ENCODE peak calls at places on chromosomes 6 and 20, in six cellular contexts. F, W, O, U, M and V are unnamed samples.

GRCh38 chr6:110284877-110285276 is 73.3 kb downstream of the METTL24 start:
- DNase-seq in F (no peak), W (no peak), O (no peak), U (no peak), M (no peak), V (no peak)

GRCh38 chr20:57403216-57403615 is 12.0 kb downstream of the RBM38 start:
- DNase-seq in F (no peak), W (no peak), O (no peak), U (no peak), M (no peak), V (no peak)

GRCh38 chr6:7505196-7505699 is 36.2 kb upstream of the DSP start:
- DNase-seq in F (no peak), W (no peak), O (peak; percentile 47), U (peak; percentile 56), M (peak; percentile 58), V (peak; percentile 65)

GRCh38 chr6:99002826-99003225 is 55.1 kb upstream of the FBXL4 start:
- DNase-seq in F (no peak), W (no peak), O (no peak), U (no peak), M (no peak), V (no peak)

GRCh38 chr6:47352169-47352568 is 42.5 kb upstream of the TNFRSF21 start:
- DNase-seq in F (no peak), W (no peak), O (no peak), U (no peak), M (no peak), V (no peak)

GRCh38 chr6:139436521-139437348 is 62.3 kb upstream of the CITED2 start:
- DNase-seq in F (no peak), W (no peak), O (no peak), U (no peak), M (no peak), V (no peak)

GRCh38 chr6:37171141-37171969 is 1.4 kb downstream of the PIM1 start:
- DNase-seq in F (peak; percentile 48), W (peak; percentile 78), O (peak; percentile 50), U (no peak), M (peak; percentile 51), V (peak; percentile 53)

GRCh38 chr6:69622924-69623323 is 173.9 kb downstream of the LMBRD1 start:
- DNase-seq in F (no peak), W (no peak), O (no peak), U (no peak), M (no peak), V (no peak)

DNA sequence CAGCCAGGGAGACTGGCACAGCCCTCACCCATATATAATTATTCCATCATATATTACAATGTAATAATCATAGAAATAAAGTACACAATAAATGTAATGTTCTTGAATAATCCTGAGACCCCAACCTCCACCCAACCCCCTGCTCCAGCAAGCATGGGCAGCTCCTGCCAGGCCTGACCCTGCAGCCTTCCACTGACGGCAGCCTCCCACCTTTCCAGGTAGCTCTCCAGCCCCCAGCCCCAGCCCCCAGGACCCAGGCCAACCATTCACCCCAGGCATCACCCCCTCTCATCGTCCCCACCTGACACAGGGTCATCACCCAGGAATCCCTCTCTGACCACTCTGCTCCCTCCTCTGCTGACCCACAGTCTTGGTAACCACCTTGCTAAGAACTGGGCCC is 14.6 kb downstream of the TFEB start:
- DNase-seq in F (no peak), W (peak; percentile 28), O (no peak), U (no peak), M (no peak), V (no peak)
- TF ChIP-seq POLR2A in F (no peak), W (no peak), O (no peak), U (no peak), M (no peak), V (no peak)

GRCh38 chr20:4087923-4088322 is 72.6 kb upstream of the RNF24 start:
- DNase-seq in F (no peak), W (no peak), O (no peak), U (no peak), M (no peak), V (no peak)

GRCh38 chr20:4090756-4091331 is 75.5 kb upstream of the RNF24 start:
- DNase-seq in F (no peak), W (no peak), O (no peak), U (peak; percentile 31), M (peak; percentile 21), V (no peak)

GRCh38 chr20:4091332-4092135 is 76.2 kb upstream of the RNF24 start:
- DNase-seq in F (peak; percentile 52), W (peak; percentile 80), O (peak; percentile 67), U (peak; percentile 89), M (peak; percentile 69), V (peak; percentile 66)

GRCh38 chr20:4086771-4087677 is 71.7 kb upstream of the RNF24 start:
- DNase-seq in F (no peak), W (no peak), O (no peak), U (no peak), M (no peak), V (no peak)

DNA sequence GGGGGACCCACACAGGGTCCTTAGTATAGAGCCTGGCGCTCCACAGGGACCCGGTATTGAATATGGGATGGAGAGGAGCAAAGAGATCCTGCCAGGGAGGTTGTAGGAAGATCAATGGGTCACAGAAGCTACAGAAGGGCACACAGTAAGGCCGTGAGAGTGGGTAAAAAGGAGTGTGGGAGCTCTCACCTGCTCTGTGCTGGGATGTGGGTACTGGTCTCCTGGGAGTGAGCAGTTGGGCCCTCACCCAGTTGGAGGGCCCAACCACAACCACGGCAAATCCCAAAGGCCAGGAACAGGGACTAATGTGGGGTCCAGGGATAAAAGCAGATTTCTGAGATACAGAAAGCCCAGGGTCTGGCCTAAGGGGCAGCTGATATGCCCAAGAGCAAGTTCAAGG is 73.4 kb upstream of the RNF24 start:
- DNase-seq in F (no peak), W (no peak), O (no peak), U (no peak), M (no peak), V (no peak)
- TF ChIP-seq POLR2A in F (no peak), W (no peak), O (no peak), U (no peak), M (no peak), V (no peak)

DNA sequence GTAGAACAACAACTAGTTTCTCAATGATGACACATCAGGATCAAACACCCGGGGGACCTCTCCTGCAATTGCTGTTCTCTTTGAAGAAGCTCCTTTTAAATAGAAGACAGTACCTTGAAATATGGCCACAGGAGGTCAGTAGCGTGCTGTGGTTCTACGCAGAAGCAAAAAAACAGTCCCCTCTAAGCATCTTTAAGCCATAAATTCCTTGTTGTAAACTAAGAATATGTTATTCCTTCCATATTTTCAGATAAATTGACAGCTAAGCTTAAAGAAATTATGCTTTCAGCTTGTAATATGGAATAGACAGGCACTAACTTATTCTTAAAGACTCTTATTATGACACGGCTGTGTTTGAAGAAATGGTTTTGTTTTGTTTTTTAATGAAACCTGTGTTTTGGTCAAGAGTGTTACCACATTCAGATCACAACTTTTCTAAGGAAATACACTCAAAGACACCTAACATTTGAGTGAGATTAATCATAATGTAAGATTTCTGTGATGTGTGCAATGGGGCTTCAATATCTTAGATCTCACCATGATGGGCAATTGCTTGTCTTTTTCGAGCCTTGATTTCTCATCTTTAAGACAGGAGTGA is 49.7 kb upstream of the IL20RA start:
- DNase-seq in F (peak; percentile 96), W (no peak), O (peak; percentile 73), U (peak; percentile 46), M (peak; percentile 47), V (peak; percentile 56)
- TF ChIP-seq POLR2A in F (no peak), W (no peak), O (no peak), U (no peak), M (no peak), V (no peak)

DNA sequence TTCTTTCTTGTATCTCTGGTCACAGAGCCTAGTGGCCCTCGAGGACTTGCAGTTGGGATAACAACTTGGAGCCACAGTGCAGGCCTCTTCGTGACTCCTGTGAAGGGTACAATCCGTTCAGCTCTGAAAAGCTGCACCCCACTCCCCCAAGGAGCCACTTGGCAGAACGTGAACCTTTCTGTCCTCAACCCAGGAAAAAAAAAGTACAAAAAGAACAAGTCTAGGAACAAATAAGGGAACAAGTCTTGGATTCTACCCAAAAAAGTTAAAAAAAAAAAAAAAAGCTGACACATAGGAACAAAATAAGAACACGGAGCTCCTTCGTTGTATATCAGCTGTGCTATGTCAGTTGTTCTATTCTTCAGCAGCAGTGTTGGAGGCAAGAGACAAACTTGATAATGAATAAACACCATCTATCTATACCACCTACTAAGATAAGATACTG is 77.9 kb upstream of the TULP1 start:
- DNase-seq in F (peak; percentile 72), W (no peak), O (peak; percentile 57), U (no peak), M (no peak), V (peak; percentile 34)
- TF ChIP-seq POLR2A in F (peak; percentile 57), W (peak; percentile 39), O (no peak), U (no peak), M (peak; percentile 5), V (peak; percentile 11)

DNA sequence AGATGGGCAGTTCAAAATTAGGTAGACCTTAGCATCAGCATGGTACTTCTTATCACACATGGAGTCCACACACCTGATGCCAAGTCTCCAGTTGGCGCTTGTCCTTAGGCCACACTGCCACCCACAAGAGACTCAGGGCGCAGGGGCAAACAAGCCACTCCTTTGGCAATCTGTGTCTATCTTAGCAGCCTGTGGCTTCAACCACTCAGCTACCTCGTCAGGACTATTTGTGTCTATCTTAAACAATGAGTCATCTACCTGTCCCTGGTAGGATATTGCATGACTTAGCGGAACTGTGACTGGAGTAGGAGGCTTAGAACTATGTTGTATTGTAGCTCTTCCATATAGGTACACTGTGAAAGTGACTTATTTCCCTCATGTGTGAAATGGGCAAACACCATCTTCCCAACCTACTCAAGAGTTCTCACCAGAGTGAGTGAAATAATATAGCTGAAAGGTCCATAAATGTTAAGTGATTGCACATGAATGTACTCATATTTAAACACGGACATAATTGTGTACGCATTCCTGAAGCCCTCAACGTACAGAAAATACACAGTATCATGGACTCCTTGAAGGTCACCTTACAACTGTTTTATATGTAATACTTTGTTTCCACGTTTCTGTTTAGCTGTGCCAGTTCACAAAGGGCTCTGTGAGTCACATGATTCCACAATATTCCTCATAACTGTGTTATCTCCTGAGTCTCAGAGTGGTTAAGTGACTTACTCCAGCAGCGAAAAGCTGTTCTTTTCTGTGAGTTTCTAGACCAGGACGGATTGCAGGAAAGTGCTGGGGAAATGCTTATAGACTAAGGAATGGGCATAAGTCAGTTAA is 1.6 kb downstream of the TRIM27 start:
- DNase-seq in F (no peak), W (no peak), O (peak; percentile 74), U (peak; percentile 62), M (peak; percentile 69), V (peak; percentile 57)
- TF ChIP-seq POLR2A in F (no peak), W (no peak), O (no peak), U (no peak), M (no peak), V (peak; percentile 22)

GRCh38 chr6:24774696-24775519 is at the start of gene GMNN:
- DNase-seq in F (peak; percentile 98), W (peak; percentile 99), O (peak; percentile 98), U (peak; percentile 84), M (peak; percentile 99), V (peak; percentile 99)
- TF ChIP-seq POLR2A in F (peak; percentile 88), W (peak; percentile 63), O (peak; percentile 76), U (peak; percentile 55), M (no peak), V (peak; percentile 80)

GRCh38 chr6:146916435-146917015 is 287.7 kb upstream of the STXBP5 start:
- DNase-seq in F (no peak), W (no peak), O (no peak), U (no peak), M (no peak), V (no peak)
- TF ChIP-seq POLR2A in F (no peak), W (no peak), O (no peak), U (no peak), M (no peak), V (no peak)